ENCODE peak calls at places on chromosomes 5 and 9, in seven cellular contexts. G is omental fat pad, C is HuH-7, S is EL, T is HTR-8/SVneo, Z is fibroblast of the conjunctiva, M is ACHN. R is an unnamed sample.

GRCh38 chr5:14440598-14441401 is 140.8 kb upstream of the OTULINL start:
- DNase-seq in M (no peak), G (no peak), C (no peak), Z (peak; percentile 94), T (peak; percentile 67), S (peak; percentile 98), R (peak; percentile 87)

GRCh38 chr9:133274236-133275104 is 531 bp downstream of the ABO start:
- DNase-seq in Z (no peak), C (no peak), G (no peak), S (no peak), M (peak; percentile 28), T (no peak), R (no peak)

GRCh38 chr9:106277931-106278330 is 583.6 kb downstream of the TMEM38B start:
- DNase-seq in G (no peak), S (peak; percentile 11), T (no peak), Z (no peak), M (no peak), C (no peak), R (no peak)

GRCh38 chr5:72908666-72909065 is 47.2 kb upstream of the FCHO2 start:
- DNase-seq in Z (peak; percentile 20), S (no peak), G (no peak), C (no peak), T (no peak), M (no peak), R (no peak)

GRCh38 chr5:43560128-43560527 is 3.3 kb upstream of the PAIP1 start:
- DNase-seq in G (no peak), T (peak; percentile 19), S (peak; percentile 78), Z (peak; percentile 36), M (no peak), C (no peak), R (no peak)

GRCh38 chr9:32486839-32487562 is 39.0 kb downstream of the RIGI start:
- DNase-seq in Z (no peak), M (no peak), C (no peak), T (no peak), G (no peak), S (peak; percentile 53), R (peak; percentile 64)

GRCh38 chr9:94300470-94301301 is 27.8 kb downstream of the NUTM2F start:
- DNase-seq in C (no peak), S (no peak), M (no peak), Z (no peak), T (no peak), G (no peak), R (no peak)

GRCh38 chr5:14298126-14298847 is 155.1 kb downstream of the TRIO start:
- DNase-seq in M (no peak), G (no peak), C (no peak), Z (peak; percentile 12), S (peak; percentile 22), T (no peak), R (no peak)

GRCh38 chr5:113017891-113018635 is 41.5 kb downstream of the DCP2 start:
- DNase-seq in S (peak; percentile 29), G (no peak), M (no peak), T (no peak), Z (no peak), C (no peak), R (peak; percentile 84)

GRCh38 chr5:179304466-179304865 is 40.8 kb downstream of the ADAMTS2 start:
- DNase-seq in Z (peak; percentile 81), C (no peak), S (peak; percentile 90), G (no peak), T (no peak), M (no peak), R (peak; percentile 71)

GRCh38 chr9:109212768-109213167 is 45.7 kb upstream of the FRRS1L start:
- DNase-seq in M (no peak), S (no peak), G (no peak), T (no peak), Z (no peak), C (no peak), R (no peak)

GRCh38 chr9:89623925-89624420 is 19.2 kb downstream of the GADD45G start:
- DNase-seq in C (no peak), G (no peak), M (no peak), S (no peak), T (no peak), Z (no peak), R (no peak)

GRCh38 chr5:57692582-57693487 is 210.2 kb upstream of the ACTBL2 start:
- DNase-seq in G (peak; percentile 50), M (peak; percentile 87), S (peak; percentile 95), C (peak; percentile 25), T (peak; percentile 78), Z (peak; percentile 84), R (peak; percentile 96)

GRCh38 chr5:16406630-16407029 is 59.0 kb downstream of the ZNF622 start:
- DNase-seq in M (no peak), S (no peak), T (no peak), G (no peak), C (no peak), Z (no peak), R (no peak)

GRCh38 chr5:80069918-80070318 is 34.8 kb downstream of the THBS4 start:
- DNase-seq in C (no peak), M (no peak), T (no peak), Z (no peak), S (no peak), G (no peak), R (no peak)

GRCh38 chr5:72307573-72307967 is 12.5 kb downstream of the MRPS27 start:
- DNase-seq in C (no peak), T (no peak), G (no peak), S (no peak), M (no peak), Z (no peak), R (no peak)

GRCh38 chr5:13660072-13660471 is 284.4 kb downstream of the DNAH5 start:
- DNase-seq in M (peak; percentile 23), Z (peak; percentile 6), S (peak; percentile 51), T (peak; percentile 21), C (no peak), G (no peak), R (no peak)

GRCh38 chr9:133992780-133993634 is 883 bp upstream of the VAV2 start:
- DNase-seq in C (peak; percentile 85), M (peak; percentile 80), Z (peak; percentile 82), G (peak; percentile 65), T (peak; percentile 67), S (peak; percentile 95), R (peak; percentile 80)

GRCh38 chr9:16637938-16638337 is 232.5 kb downstream of the BNC2 start:
- DNase-seq in Z (no peak), C (no peak), T (no peak), M (no peak), S (no peak), G (no peak), R (no peak)

GRCh38 chr9:137832191-137832700 is 45.3 kb upstream of the CACNA1B start:
- DNase-seq in T (no peak), G (no peak), S (no peak), Z (no peak), M (no peak), C (no peak), R (no peak)

GRCh38 chr5:53368516-53368915 is 111.9 kb upstream of the FST start:
- DNase-seq in T (no peak), C (no peak), M (no peak), Z (no peak), S (peak; percentile 49), G (no peak), R (no peak)

GRCh38 chr5:103466494-103466893 is 96.1 kb downstream of the NUDT12 start:
- DNase-seq in T (no peak), S (peak; percentile 70), G (no peak), M (no peak), Z (peak; percentile 61), C (no peak), R (peak; percentile 43)

GRCh38 chr5:176575066-176575465 is 25.9 kb downstream of the CDHR2 start:
- DNase-seq in Z (no peak), C (no peak), M (no peak), S (no peak), T (no peak), G (no peak), R (no peak)

GRCh38 chr5:77224672-77225355 is 14.3 kb downstream of the PDE8B start:
- DNase-seq in S (peak; percentile 61), M (no peak), Z (no peak), C (no peak), T (peak; percentile 11), G (no peak), R (peak; percentile 68)

GRCh38 chr5:25009063-25009462 is 364.3 kb upstream of the CDH10 start:
- DNase-seq in G (no peak), S (no peak), T (no peak), C (no peak), M (no peak), Z (no peak), R (no peak)

GRCh38 chr9:107246259-107247254 is 36.5 kb upstream of the RAD23B start:
- DNase-seq in M (peak; percentile 15), Z (no peak), S (no peak), T (no peak), C (no peak), G (no peak), R (no peak)

GRCh38 chr5:170393235-170393634 is 4.1 kb upstream of the KCNMB1 start:
- DNase-seq in Z (no peak), T (no peak), S (peak; percentile 7), G (no peak), C (no peak), M (no peak), R (peak; percentile 5)

GRCh38 chr5:7597058-7597457 is 201.1 kb downstream of the ADCY2 start:
- DNase-seq in C (no peak), G (no peak), T (no peak), M (no peak), Z (no peak), S (no peak), R (no peak)

GRCh38 chr5:33242264-33242663 is 198.5 kb upstream of the TARS1 start:
- DNase-seq in G (no peak), S (no peak), M (no peak), Z (no peak), C (no peak), T (no peak), R (no peak)